ENCODE peak calls at places on chromosomes 4 and X, in nine cellular contexts. One of them, this sample, is unnamed.

GRCh38 chr4:1748465-1748995 is 27.2 kb downstream of the TACC3 start:
- DNase-seq in endodermal cell: peak
- DNase-seq in hypothalamus: peak
- DNase-seq in brain microvascular endothelial cell: peak
- DNase-seq in stimulated activated CD4-positive, alpha-beta T cell treated with anti-CD3 and anti-CD28 coated beads, Interleukin-12 subunit alpha, Interleukin-12 subunit beta, amount 100 ng/mL, for 24 hours: peak
- DNase-seq in nephron progenitor cell: peak
- DNase-seq in T-helper 22 cell: peak
- DNase-seq in NCI-H1930: peak
- DNase-seq in astrocyte of the spinal cord: peak
- DNase-seq in this sample: peak

GRCh38 chr4:118917582-118917981 is 28.9 kb downstream of the SYNPO2 start:
- DNase-seq in astrocyte of the spinal cord: no peak
- DNase-seq in NCI-H1930: no peak
- DNase-seq in brain microvascular endothelial cell: no peak
- DNase-seq in stimulated activated CD4-positive, alpha-beta T cell treated with anti-CD3 and anti-CD28 coated beads, Interleukin-12 subunit alpha, Interleukin-12 subunit beta, amount 100 ng/mL, for 24 hours: no peak
- DNase-seq in endodermal cell: no peak
- DNase-seq in T-helper 22 cell: no peak
- DNase-seq in nephron progenitor cell: no peak
- DNase-seq in hypothalamus: no peak
- DNase-seq in this sample: no peak

GRCh38 chrX:19953145-19953544 is 37.7 kb downstream of the BCLAF3 start:
- DNase-seq in nephron progenitor cell: no peak
- DNase-seq in T-helper 22 cell: no peak
- DNase-seq in brain microvascular endothelial cell: no peak
- DNase-seq in astrocyte of the spinal cord: no peak
- DNase-seq in NCI-H1930: no peak
- DNase-seq in endodermal cell: no peak
- DNase-seq in hypothalamus: no peak
- DNase-seq in stimulated activated CD4-positive, alpha-beta T cell treated with anti-CD3 and anti-CD28 coated beads, Interleukin-12 subunit alpha, Interleukin-12 subunit beta, amount 100 ng/mL, for 24 hours: no peak
- DNase-seq in this sample: no peak

GRCh38 chr4:98722000-98722399 is 63.6 kb upstream of the TSPAN5 start:
- DNase-seq in astrocyte of the spinal cord: no peak
- DNase-seq in nephron progenitor cell: no peak
- DNase-seq in T-helper 22 cell: no peak
- DNase-seq in hypothalamus: no peak
- DNase-seq in NCI-H1930: no peak
- DNase-seq in stimulated activated CD4-positive, alpha-beta T cell treated with anti-CD3 and anti-CD28 coated beads, Interleukin-12 subunit alpha, Interleukin-12 subunit beta, amount 100 ng/mL, for 24 hours: no peak
- DNase-seq in brain microvascular endothelial cell: no peak
- DNase-seq in endodermal cell: no peak
- DNase-seq in this sample: no peak

GRCh38 chrX:70087857-70088256 is 25.6 kb downstream of the OTUD6A start:
- DNase-seq in NCI-H1930: no peak
- DNase-seq in endodermal cell: no peak
- DNase-seq in nephron progenitor cell: no peak
- DNase-seq in brain microvascular endothelial cell: peak
- DNase-seq in stimulated activated CD4-positive, alpha-beta T cell treated with anti-CD3 and anti-CD28 coated beads, Interleukin-12 subunit alpha, Interleukin-12 subunit beta, amount 100 ng/mL, for 24 hours: no peak
- DNase-seq in T-helper 22 cell: no peak
- DNase-seq in hypothalamus: no peak
- DNase-seq in astrocyte of the spinal cord: no peak
- DNase-seq in this sample: peak

GRCh38 chrX:10636337-10636736 is 16.0 kb upstream of the MID1 start:
- DNase-seq in stimulated activated CD4-positive, alpha-beta T cell treated with anti-CD3 and anti-CD28 coated beads, Interleukin-12 subunit alpha, Interleukin-12 subunit beta, amount 100 ng/mL, for 24 hours: no peak
- DNase-seq in brain microvascular endothelial cell: peak
- DNase-seq in hypothalamus: no peak
- DNase-seq in nephron progenitor cell: no peak
- DNase-seq in T-helper 22 cell: no peak
- DNase-seq in NCI-H1930: no peak
- DNase-seq in endodermal cell: peak
- DNase-seq in astrocyte of the spinal cord: peak
- DNase-seq in this sample: peak

GRCh38 chr4:75502671-75503070 is 11.5 kb downstream of the RCHY1 start:
- DNase-seq in hypothalamus: no peak
- DNase-seq in T-helper 22 cell: no peak
- DNase-seq in stimulated activated CD4-positive, alpha-beta T cell treated with anti-CD3 and anti-CD28 coated beads, Interleukin-12 subunit alpha, Interleukin-12 subunit beta, amount 100 ng/mL, for 24 hours: no peak
- DNase-seq in NCI-H1930: no peak
- DNase-seq in endodermal cell: no peak
- DNase-seq in astrocyte of the spinal cord: no peak
- DNase-seq in brain microvascular endothelial cell: no peak
- DNase-seq in nephron progenitor cell: no peak
- DNase-seq in this sample: no peak

GRCh38 chrX:150255441-150256296 is 107.4 kb upstream of the MAMLD1 start:
- DNase-seq in nephron progenitor cell: no peak
- DNase-seq in NCI-H1930: no peak
- DNase-seq in T-helper 22 cell: no peak
- DNase-seq in endodermal cell: peak
- DNase-seq in brain microvascular endothelial cell: no peak
- DNase-seq in hypothalamus: no peak
- DNase-seq in astrocyte of the spinal cord: no peak
- DNase-seq in stimulated activated CD4-positive, alpha-beta T cell treated with anti-CD3 and anti-CD28 coated beads, Interleukin-12 subunit alpha, Interleukin-12 subunit beta, amount 100 ng/mL, for 24 hours: no peak
- DNase-seq in this sample: no peak

GRCh38 chr4:90994883-90995484 is 867.8 kb downstream of the CCSER1 start:
- DNase-seq in stimulated activated CD4-positive, alpha-beta T cell treated with anti-CD3 and anti-CD28 coated beads, Interleukin-12 subunit alpha, Interleukin-12 subunit beta, amount 100 ng/mL, for 24 hours: no peak
- DNase-seq in astrocyte of the spinal cord: no peak
- DNase-seq in endodermal cell: no peak
- DNase-seq in hypothalamus: no peak
- DNase-seq in nephron progenitor cell: no peak
- DNase-seq in brain microvascular endothelial cell: no peak
- DNase-seq in T-helper 22 cell: no peak
- DNase-seq in NCI-H1930: no peak
- DNase-seq in this sample: no peak

GRCh38 chr4:10806993-10807645 is 122.6 kb upstream of the CLNK start:
- DNase-seq in NCI-H1930: no peak
- DNase-seq in stimulated activated CD4-positive, alpha-beta T cell treated with anti-CD3 and anti-CD28 coated beads, Interleukin-12 subunit alpha, Interleukin-12 subunit beta, amount 100 ng/mL, for 24 hours: no peak
- DNase-seq in hypothalamus: no peak
- DNase-seq in T-helper 22 cell: no peak
- DNase-seq in nephron progenitor cell: no peak
- DNase-seq in endodermal cell: no peak
- DNase-seq in astrocyte of the spinal cord: no peak
- DNase-seq in brain microvascular endothelial cell: no peak
- DNase-seq in this sample: no peak

GRCh38 chrX:28586891-28587635 is at the start of gene IL1RAPL1:
- DNase-seq in NCI-H1930: no peak
- DNase-seq in astrocyte of the spinal cord: peak
- DNase-seq in hypothalamus: peak
- DNase-seq in T-helper 22 cell: no peak
- DNase-seq in endodermal cell: peak
- DNase-seq in nephron progenitor cell: peak
- DNase-seq in brain microvascular endothelial cell: peak
- DNase-seq in stimulated activated CD4-positive, alpha-beta T cell treated with anti-CD3 and anti-CD28 coated beads, Interleukin-12 subunit alpha, Interleukin-12 subunit beta, amount 100 ng/mL, for 24 hours: no peak
- DNase-seq in this sample: peak

GRCh38 chr4:55609393-55609821 is 17.4 kb upstream of the PDCL2 start:
- DNase-seq in nephron progenitor cell: no peak
- DNase-seq in hypothalamus: no peak
- DNase-seq in astrocyte of the spinal cord: no peak
- DNase-seq in T-helper 22 cell: no peak
- DNase-seq in brain microvascular endothelial cell: no peak
- DNase-seq in endodermal cell: no peak
- DNase-seq in stimulated activated CD4-positive, alpha-beta T cell treated with anti-CD3 and anti-CD28 coated beads, Interleukin-12 subunit alpha, Interleukin-12 subunit beta, amount 100 ng/mL, for 24 hours: no peak
- DNase-seq in NCI-H1930: no peak
- DNase-seq in this sample: peak

GRCh38 chrX:32673193-32673592 is 538.2 kb downstream of the DMD start:
- DNase-seq in brain microvascular endothelial cell: peak
- DNase-seq in astrocyte of the spinal cord: no peak
- DNase-seq in hypothalamus: no peak
- DNase-seq in T-helper 22 cell: no peak
- DNase-seq in NCI-H1930: no peak
- DNase-seq in endodermal cell: no peak
- DNase-seq in nephron progenitor cell: no peak
- DNase-seq in stimulated activated CD4-positive, alpha-beta T cell treated with anti-CD3 and anti-CD28 coated beads, Interleukin-12 subunit alpha, Interleukin-12 subunit beta, amount 100 ng/mL, for 24 hours: no peak
- DNase-seq in this sample: peak

GRCh38 chr4:125049711-125050110 is 265.0 kb upstream of the FAT4 start:
- DNase-seq in astrocyte of the spinal cord: no peak
- DNase-seq in NCI-H1930: no peak
- DNase-seq in endodermal cell: no peak
- DNase-seq in nephron progenitor cell: no peak
- DNase-seq in brain microvascular endothelial cell: no peak
- DNase-seq in stimulated activated CD4-positive, alpha-beta T cell treated with anti-CD3 and anti-CD28 coated beads, Interleukin-12 subunit alpha, Interleukin-12 subunit beta, amount 100 ng/mL, for 24 hours: no peak
- DNase-seq in T-helper 22 cell: no peak
- DNase-seq in hypothalamus: no peak
- DNase-seq in this sample: peak

GRCh38 chrX:9865804-9866471 is 79.7 kb downstream of the SHROOM2 start:
- DNase-seq in stimulated activated CD4-positive, alpha-beta T cell treated with anti-CD3 and anti-CD28 coated beads, Interleukin-12 subunit alpha, Interleukin-12 subunit beta, amount 100 ng/mL, for 24 hours: no peak
- DNase-seq in hypothalamus: no peak
- DNase-seq in T-helper 22 cell: no peak
- DNase-seq in astrocyte of the spinal cord: no peak
- DNase-seq in nephron progenitor cell: no peak
- DNase-seq in endodermal cell: no peak
- DNase-seq in NCI-H1930: no peak
- DNase-seq in brain microvascular endothelial cell: peak
- DNase-seq in this sample: peak

GRCh38 chr4:104728380-104729122 is 233.9 kb upstream of the CXXC4 start:
- DNase-seq in NCI-H1930: no peak
- DNase-seq in endodermal cell: no peak
- DNase-seq in stimulated activated CD4-positive, alpha-beta T cell treated with anti-CD3 and anti-CD28 coated beads, Interleukin-12 subunit alpha, Interleukin-12 subunit beta, amount 100 ng/mL, for 24 hours: no peak
- DNase-seq in astrocyte of the spinal cord: peak
- DNase-seq in nephron progenitor cell: no peak
- DNase-seq in brain microvascular endothelial cell: peak
- DNase-seq in hypothalamus: no peak
- DNase-seq in T-helper 22 cell: no peak
- DNase-seq in this sample: peak

GRCh38 chr4:123603165-123603564 is 206.6 kb downstream of the SPRY1 start:
- DNase-seq in T-helper 22 cell: no peak
- DNase-seq in nephron progenitor cell: no peak
- DNase-seq in NCI-H1930: no peak
- DNase-seq in brain microvascular endothelial cell: peak
- DNase-seq in endodermal cell: no peak
- DNase-seq in hypothalamus: no peak
- DNase-seq in stimulated activated CD4-positive, alpha-beta T cell treated with anti-CD3 and anti-CD28 coated beads, Interleukin-12 subunit alpha, Interleukin-12 subunit beta, amount 100 ng/mL, for 24 hours: no peak
- DNase-seq in astrocyte of the spinal cord: peak
- DNase-seq in this sample: peak

GRCh38 chr4:153522800-153523089 is 56.6 kb downstream of the TMEM131L start:
- DNase-seq in NCI-H1930: no peak
- DNase-seq in endodermal cell: no peak
- DNase-seq in brain microvascular endothelial cell: no peak
- DNase-seq in T-helper 22 cell: peak
- DNase-seq in nephron progenitor cell: no peak
- DNase-seq in hypothalamus: no peak
- DNase-seq in stimulated activated CD4-positive, alpha-beta T cell treated with anti-CD3 and anti-CD28 coated beads, Interleukin-12 subunit alpha, Interleukin-12 subunit beta, amount 100 ng/mL, for 24 hours: no peak
- DNase-seq in astrocyte of the spinal cord: no peak
- DNase-seq in this sample: no peak

GRCh38 chrX:70169281-70169680 is 8.0 kb upstream of the DGAT2L6 start:
- DNase-seq in astrocyte of the spinal cord: no peak
- DNase-seq in stimulated activated CD4-positive, alpha-beta T cell treated with anti-CD3 and anti-CD28 coated beads, Interleukin-12 subunit alpha, Interleukin-12 subunit beta, amount 100 ng/mL, for 24 hours: no peak
- DNase-seq in nephron progenitor cell: no peak
- DNase-seq in NCI-H1930: no peak
- DNase-seq in T-helper 22 cell: no peak
- DNase-seq in hypothalamus: no peak
- DNase-seq in endodermal cell: no peak
- DNase-seq in brain microvascular endothelial cell: no peak
- DNase-seq in this sample: no peak

GRCh38 chrX:130834149-130834548 is 68.9 kb downstream of the ENOX2 start:
- DNase-seq in astrocyte of the spinal cord: no peak
- DNase-seq in T-helper 22 cell: no peak
- DNase-seq in nephron progenitor cell: peak
- DNase-seq in endodermal cell: peak
- DNase-seq in brain microvascular endothelial cell: no peak
- DNase-seq in stimulated activated CD4-positive, alpha-beta T cell treated with anti-CD3 and anti-CD28 coated beads, Interleukin-12 subunit alpha, Interleukin-12 subunit beta, amount 100 ng/mL, for 24 hours: no peak
- DNase-seq in NCI-H1930: no peak
- DNase-seq in hypothalamus: no peak
- DNase-seq in this sample: no peak

GRCh38 chr4:48985602-48985975 is 486 bp upstream of the CWH43 start:
- DNase-seq in stimulated activated CD4-positive, alpha-beta T cell treated with anti-CD3 and anti-CD28 coated beads, Interleukin-12 subunit alpha, Interleukin-12 subunit beta, amount 100 ng/mL, for 24 hours: no peak
- DNase-seq in NCI-H1930: no peak
- DNase-seq in brain microvascular endothelial cell: no peak
- DNase-seq in hypothalamus: no peak
- DNase-seq in endodermal cell: no peak
- DNase-seq in nephron progenitor cell: peak
- DNase-seq in T-helper 22 cell: no peak
- DNase-seq in astrocyte of the spinal cord: no peak
- DNase-seq in this sample: no peak